ENCODE peak calls at places on chromosomes 12 and 14, in four cellular contexts. E, C, U and Q are unnamed samples.

GRCh38 chr12:12099102-12099501 is 28.4 kb downstream of the BCL2L14 start:
- DNase-seq in E (no peak), U (no peak), C (no peak), Q (no peak)

GRCh38 chr12:123050913-123051312 is 70.4 kb downstream of the ARL6IP4 start:
- DNase-seq in U (no peak), E (no peak), C (no peak), Q (no peak)

GRCh38 chr14:38042356-38042755 is 165.3 kb upstream of the SSTR1 start:
- DNase-seq in C (no peak), E (no peak), U (peak), Q (no peak)

GRCh38 chr12:71312767-71313375 is 126.7 kb upstream of the LGR5 start:
- DNase-seq in E (no peak), C (no peak), U (peak), Q (no peak)

GRCh38 chr12:121858662-121859572 is at the start of gene HPD:
- DNase-seq in E (peak), C (no peak), U (peak), Q (no peak)

GRCh38 chr12:12399906-12400305 is 43.0 kb downstream of the BORCS5 start:
- DNase-seq in U (no peak), E (no peak), C (no peak), Q (no peak)

GRCh38 chr12:50088577-50089335 is 3.6 kb downstream of the SMARCD1 start:
- DNase-seq in U (peak), E (no peak), C (peak), Q (peak)

GRCh38 chr12:29516431-29516875 is 19.0 kb upstream of the OVCH1 start:
- DNase-seq in C (no peak), U (no peak), E (no peak), Q (no peak)

GRCh38 chr12:27163894-27164293 is 80.2 kb upstream of the STK38L start:
- DNase-seq in E (no peak), U (no peak), C (no peak), Q (no peak)

GRCh38 chr14:99127651-99128167 is 144.3 kb downstream of the BCL11B start:
- DNase-seq in U (no peak), E (no peak), C (peak), Q (no peak)

GRCh38 chr12:5335059-5335458 is 96.8 kb upstream of the NTF3 start:
- DNase-seq in C (no peak), U (no peak), E (no peak), Q (no peak)